ENCODE peak calls at places on chromosomes 6 and 20, in ten cellular contexts. H is mesendoderm; I is vagina; T is fibroblast of lung; V is A549; L is Karpas-422; J is pancreas; M is uterus; Q is naive thymus-derived CD4-positive, alpha-beta T cell; Z is endodermal cell. X is an unnamed sample.

GRCh38 chr6:77740380-77740779 is 87.5 kb downstream of the MEI4 start:
- DNase-seq in H (no peak), I (no peak), T (peak; percentile 18), V (peak; percentile 22), L (peak; percentile 61), J (no peak), M (no peak), Q (no peak), Z (no peak), X (no peak)

GRCh38 chr6:169340395-169340794 is 86.7 kb upstream of the THBS2 start:
- DNase-seq in H (no peak), I (no peak), T (no peak), V (peak; percentile 38), L (no peak), J (no peak), M (no peak), Q (no peak), Z (no peak), X (no peak)

GRCh38 chr20:10558635-10559187 is 115.1 kb downstream of the JAG1 start:
- DNase-seq in H (peak; percentile 29), I (no peak), T (peak; percentile 94), V (peak; percentile 44), L (peak; percentile 66), J (no peak), M (no peak), Q (peak; percentile 45), Z (no peak), X (no peak)

GRCh38 chr20:62473717-62474584 is 1.8 kb downstream of the GATA5 start:
- DNase-seq in H (peak; percentile 71), I (no peak), T (no peak), V (no peak), L (no peak), J (no peak), M (no peak), Q (no peak), Z (peak; percentile 79), X (no peak)

GRCh38 chr20:60037120-60037499 is 78.9 kb downstream of the CDH26 start:
- DNase-seq in H (peak; percentile 77), I (no peak), T (no peak), V (peak; percentile 32), L (peak; percentile 42), J (no peak), M (no peak), Q (no peak), Z (peak; percentile 78), X (no peak)

GRCh38 chr6:54282186-54282585 is 26.1 kb upstream of the TINAG start:
- DNase-seq in H (no peak), I (no peak), T (peak; percentile 81), V (peak; percentile 38), L (no peak), J (no peak), M (no peak), Q (no peak), Z (no peak), X (no peak)

GRCh38 chr6:150250826-150251225 is 108.0 kb downstream of the PPP1R14C start:
- DNase-seq in H (peak; percentile 29), I (no peak), T (peak; percentile 36), V (no peak), L (no peak), J (no peak), M (no peak), Q (no peak), Z (peak; percentile 64), X (no peak)

GRCh38 chr20:46823753-46824152 is 70.9 kb upstream of the EYA2 start:
- DNase-seq in H (no peak), I (no peak), T (no peak), V (no peak), L (no peak), J (no peak), M (no peak), Q (no peak), Z (no peak), X (no peak)

GRCh38 chr6:24918641-24919403 is 16.9 kb downstream of the RIPOR2 start:
- DNase-seq in H (peak; percentile 84), I (no peak), T (no peak), V (no peak), L (peak; percentile 94), J (no peak), M (no peak), Q (no peak), Z (peak; percentile 68), X (no peak)

GRCh38 chr6:143941852-143942627 is 66.0 kb downstream of the PLAGL1 start:
- DNase-seq in H (peak; percentile 94), I (no peak), T (peak; percentile 71), V (peak; percentile 75), L (peak; percentile 91), J (peak; percentile 77), M (peak; percentile 25), Q (peak; percentile 53), Z (peak; percentile 95), X (peak; percentile 90)

GRCh38 chr20:51211191-51211590 is 188.3 kb upstream of the KCNG1 start:
- DNase-seq in H (no peak), I (no peak), T (no peak), V (no peak), L (no peak), J (no peak), M (no peak), Q (no peak), Z (peak; percentile 30), X (no peak)

GRCh38 chr6:130796313-130796905 is 30.8 kb upstream of the SMLR1 start:
- DNase-seq in H (peak; percentile 37), I (no peak), T (peak; percentile 73), V (peak; percentile 9), L (no peak), J (no peak), M (no peak), Q (no peak), Z (no peak), X (no peak)

GRCh38 chr6:137928286-137928685 is 61.2 kb downstream of the TNFAIP3 start:
- DNase-seq in H (no peak), I (no peak), T (no peak), V (no peak), L (no peak), J (no peak), M (no peak), Q (no peak), Z (no peak), X (no peak)

GRCh38 chr6:98657764-98658163 is 176.6 kb upstream of the POU3F2 start:
- DNase-seq in H (peak; percentile 49), I (no peak), T (peak; percentile 36), V (peak; percentile 14), L (peak; percentile 52), J (no peak), M (no peak), Q (peak; percentile 20), Z (peak; percentile 81), X (no peak)

GRCh38 chr6:72825265-72825918 is 203.5 kb downstream of the KCNQ5 start:
- DNase-seq in H (peak; percentile 19), I (no peak), T (peak; percentile 45), V (peak; percentile 32), L (no peak), J (no peak), M (no peak), Q (no peak), Z (no peak), X (no peak)

GRCh38 chr6:5208491-5208890 is 52.3 kb downstream of the LYRM4 start:
- DNase-seq in H (no peak), I (no peak), T (peak; percentile 5), V (no peak), L (no peak), J (no peak), M (no peak), Q (no peak), Z (no peak), X (no peak)

GRCh38 chr6:5208039-5208438 is 52.7 kb downstream of the LYRM4 start:
- DNase-seq in H (no peak), I (no peak), T (peak; percentile 38), V (no peak), L (no peak), J (no peak), M (no peak), Q (no peak), Z (no peak), X (no peak)

GRCh38 chr6:5205877-5206840 is 54.6 kb downstream of the LYRM4 start:
- DNase-seq in H (no peak), I (no peak), T (peak; percentile 63), V (peak; percentile 29), L (no peak), J (no peak), M (peak; percentile 68), Q (no peak), Z (no peak), X (no peak)

GRCh38 chr6:5205035-5205469 is 55.7 kb downstream of the LYRM4 start:
- DNase-seq in H (no peak), I (no peak), T (no peak), V (no peak), L (no peak), J (no peak), M (peak; percentile 30), Q (no peak), Z (no peak), X (no peak)

GRCh38 chr6:5206920-5207561 is 53.7 kb downstream of the LYRM4 start:
- DNase-seq in H (no peak), I (no peak), T (no peak), V (no peak), L (no peak), J (no peak), M (no peak), Q (no peak), Z (no peak), X (no peak)
- H3K4me1 ChIP-seq in H (no peaks in the 10 kb centered on the region), I (peaks cover 50% of the 10 kb centered on the region), T (peaks cover 9% of the 10 kb centered on the region), V (peaks cover 21% of the 10 kb centered on the region), L (peaks cover 4% of the 10 kb centered on the region), J (peaks cover 15% of the 10 kb centered on the region), M (peaks cover 14% of the 10 kb centered on the region), Q (no peaks in the 10 kb centered on the region), Z (peaks cover 6% of the 10 kb centered on the region), X (peaks cover 3% of the 10 kb centered on the region)

DNA sequence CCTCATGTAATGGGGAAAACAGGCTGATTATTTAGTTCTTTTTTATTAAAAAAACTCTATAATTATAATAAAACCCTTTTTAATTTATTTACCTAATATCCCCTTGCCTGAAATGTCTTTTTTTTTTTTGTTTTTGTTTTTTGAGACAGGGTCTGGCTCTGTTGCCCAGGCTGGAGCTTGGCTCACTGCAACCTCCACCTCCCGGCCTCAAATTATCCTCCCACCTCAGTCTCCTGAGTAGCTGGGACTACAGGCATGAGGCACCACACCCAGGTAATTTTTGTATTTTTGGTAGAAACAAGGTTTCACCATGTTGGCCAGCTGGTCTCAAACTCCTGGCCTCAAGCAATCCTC is 30.3 kb upstream of the HBS1L start:
- DNase-seq in H (no peak), I (no peak), T (no peak), V (no peak), L (no peak), J (no peak), M (no peak), Q (no peak), Z (no peak), X (no peak)
- H3K4me1 ChIP-seq in H (no peaks in the 10 kb centered on the region), I (no peaks in the 10 kb centered on the region), T (no peaks in the 10 kb centered on the region), V (no peaks in the 10 kb centered on the region), L (peaks cover 9% of the 10 kb centered on the region), J (peaks cover 11% of the 10 kb centered on the region), M (no peaks in the 10 kb centered on the region), Q (peaks cover 20% of the 10 kb centered on the region), Z (no peaks in the 10 kb centered on the region), X (no peaks in the 10 kb centered on the region)

GRCh38 chr20:41155267-41155666 is 17.9 kb downstream of the PLCG1 start:
- DNase-seq in H (no peak), I (no peak), T (peak; percentile 44), V (no peak), L (no peak), J (no peak), M (no peak), Q (no peak), Z (no peak), X (no peak)
- H3K4me1 ChIP-seq in H (peaks cover 3% of the 10 kb centered on the region), I (peaks cover 100% of the 10 kb centered on the region), T (no peaks in the 10 kb centered on the region), V (no peaks in the 10 kb centered on the region), L (peaks cover 14% of the 10 kb centered on the region), J (no peaks in the 10 kb centered on the region), M (peaks cover 12% of the 10 kb centered on the region), Q (peaks cover 96% of the 10 kb centered on the region), Z (no peaks in the 10 kb centered on the region), X (peaks cover 1% of the 10 kb centered on the region)

GRCh38 chr6:106092279-106092678 is 6.1 kb downstream of the PRDM1 start:
- DNase-seq in H (no peak), I (no peak), T (no peak), V (no peak), L (no peak), J (no peak), M (no peak), Q (no peak), Z (no peak), X (no peak)
- H3K4me1 ChIP-seq in H (no peaks in the 10 kb centered on the region), I (peaks cover 49% of the 10 kb centered on the region), T (no peaks in the 10 kb centered on the region), V (peaks cover 33% of the 10 kb centered on the region), L (peaks cover 34% of the 10 kb centered on the region), J (no peaks in the 10 kb centered on the region), M (no peaks in the 10 kb centered on the region), Q (peaks cover 73% of the 10 kb centered on the region), Z (peaks cover 12% of the 10 kb centered on the region), X (peaks cover 4% of the 10 kb centered on the region)